ENCODE peak calls at places on chromosomes 4 and X, in nine cellular contexts. P is iPS-NIHi11; B is fibroblast of mammary gland; E is GM23248; R is activated T-cell treated with anti-CD3 and anti-CD28 coated beads, Interleukin-2, amount 50 U/mL, for 72 hours; U is ELF-1; Y is activated naive CD4-positive, alpha-beta T cell treated with anti-CD3 and anti-CD28 coated beads, Interleukin-2, amount 10 ng/mL, durations not matched to agents 7 days and 5 days; X is astrocyte; J is RWPE1. H is an unnamed sample.

GRCh38 chrX:141668371-141668770 is 30.2 kb downstream of the SPANXD start:
- DNase-seq in U (no peak), B (no peak), R (no peak), P (no peak), Y (no peak), J (no peak), X (peak), E (no peak), H (no peak)

GRCh38 chrX:107729558-107730297 is 45.9 kb downstream of the TSC22D3 start:
- DNase-seq in J (no peak), E (no peak), X (no peak), Y (no peak), B (no peak), P (no peak), R (no peak), U (peak), H (no peak)

GRCh38 chr4:158255727-158256324 is 45.5 kb downstream of the TMEM144 start:
- DNase-seq in R (no peak), P (peak), U (no peak), J (peak), X (peak), Y (no peak), E (peak), B (peak), H (peak)

GRCh38 chr4:105140684-105141490 is 5.8 kb upstream of the TET2 start:
- DNase-seq in R (peak), J (peak), X (no peak), B (peak), Y (peak), U (no peak), P (peak), E (peak), H (no peak)

GRCh38 chr4:25590171-25590570 is 65.5 kb upstream of the SLC34A2 start:
- DNase-seq in B (no peak), R (no peak), U (no peak), J (no peak), X (peak), Y (no peak), E (no peak), P (no peak), H (no peak)

GRCh38 chr4:41241919-41242318 is 14.8 kb upstream of the UCHL1 start:
- DNase-seq in U (no peak), P (no peak), Y (no peak), R (no peak), X (no peak), J (no peak), E (no peak), B (no peak), H (no peak)

GRCh38 chr4:161767116-161767515 is 396.7 kb downstream of the FSTL5 start:
- DNase-seq in B (peak), U (no peak), E (no peak), R (no peak), J (peak), P (no peak), X (peak), Y (no peak), H (peak)

GRCh38 chr4:6908397-6909112 is 1.1 kb upstream of the TBC1D14 start:
- DNase-seq in B (peak), J (no peak), U (peak), X (peak), P (no peak), R (no peak), Y (no peak), E (peak), H (no peak)

GRCh38 chr4:182502074-182502473 is 258.9 kb downstream of the TENM3 start:
- DNase-seq in U (no peak), J (no peak), E (no peak), P (peak), Y (no peak), X (no peak), R (no peak), B (no peak), H (no peak)